ENCODE peak calls at places on chromosomes 16 and 17, in five cellular contexts. J is NCI-H2029 treated with DMSO at 0.1 percent for 48 hours; S is GM23338; Q is activated naive CD4-positive, alpha-beta T cell; F is smooth muscle cell of the brain vasculature. M is an unnamed sample.

GRCh38 chr16:4316103-4316731 is 350 bp downstream of the GLIS2 start:
- DNase-seq in F (no peak), S (peak; percentile 65), J (no peak), Q (no peak), M (no peak)

GRCh38 chr17:40307001-40307690 is 1.8 kb upstream of the RARA start:
- DNase-seq in J (no peak), S (peak; percentile 70), F (peak; percentile 70), Q (no peak), M (no peak)

GRCh38 chr16:53629607-53630312 is 73.9 kb downstream of the RPGRIP1L start:
- DNase-seq in F (no peak), S (no peak), J (peak; percentile 26), Q (no peak), M (no peak)

GRCh38 chr16:31700530-31701388 is 172.8 kb upstream of the ZNF267 start:
- DNase-seq in J (peak; percentile 61), F (no peak), S (peak; percentile 97), Q (peak; percentile 67), M (peak; percentile 33)

GRCh38 chr16:82715160-82715559 is 88.4 kb downstream of the CDH13 start:
- DNase-seq in J (no peak), Q (no peak), S (no peak), F (no peak), M (no peak)

GRCh38 chr16:14310519-14310991 is 239.4 kb downstream of the MRTFB start:
- DNase-seq in Q (no peak), S (peak; percentile 69), J (no peak), F (no peak), M (no peak)

GRCh38 chr17:7107012-7107754 is 7.4 kb downstream of the ASGR2 start:
- DNase-seq in F (no peak), Q (no peak), S (no peak), J (no peak), M (peak; percentile 55)

GRCh38 chr17:9432121-9432866 is 143.3 kb downstream of the STX8 start:
- DNase-seq in S (no peak), Q (no peak), F (no peak), J (no peak), M (no peak)

GRCh38 chr17:80268427-80268826 is 7.8 kb downstream of the RNF213 start:
- DNase-seq in S (no peak), F (no peak), J (no peak), Q (no peak), M (no peak)

GRCh38 chr17:77772461-77772897 is 186.0 kb upstream of the TNRC6C start:
- DNase-seq in J (no peak), F (no peak), Q (peak; percentile 17), S (peak; percentile 91), M (no peak)

GRCh38 chr17:79970576-79971068 is 65.0 kb downstream of the TBC1D16 start:
- DNase-seq in J (no peak), S (peak; percentile 93), Q (no peak), F (no peak), M (no peak)

GRCh38 chr17:82936768-82937171 is 96.9 kb upstream of the ZNF750 start:
- DNase-seq in S (no peak), J (no peak), Q (no peak), F (no peak), M (no peak)

GRCh38 chr17:19728114-19728495 is 11.7 kb upstream of the SLC47A2 start:
- DNase-seq in J (peak; percentile 54), S (no peak), Q (no peak), F (peak; percentile 65), M (no peak)

GRCh38 chr17:51611585-51611984 is 351.2 kb downstream of the UTP18 start:
- DNase-seq in S (no peak), Q (no peak), J (no peak), F (no peak), M (no peak)

GRCh38 chr17:40542562-40543411 is 22.5 kb downstream of the CCR7 start:
- DNase-seq in Q (no peak), F (peak; percentile 98), S (no peak), J (no peak), M (no peak)

GRCh38 chr16:15899538-15900100 is 11.2 kb upstream of the CEP20 start:
- DNase-seq in J (no peak), Q (no peak), S (no peak), F (peak; percentile 17), M (no peak)

GRCh38 chr16:21083729-21084268 is 66.8 kb downstream of the DNAH3 start:
- DNase-seq in S (peak; percentile 93), J (no peak), F (no peak), Q (peak; percentile 8), M (no peak)

GRCh38 chr17:42928714-42929496 is 28.3 kb downstream of the G6PC1 start:
- DNase-seq in S (peak; percentile 87), Q (no peak), J (no peak), F (peak; percentile 33), M (no peak)

GRCh38 chr17:32227910-32228309 is 37.7 kb upstream of the RHBDL3 start:
- DNase-seq in Q (no peak), J (no peak), S (peak; percentile 92), F (no peak), M (no peak)

GRCh38 chr17:78925662-78926555 is 722 bp upstream of the TIMP2 start:
- DNase-seq in J (no peak), Q (no peak), S (peak; percentile 61), F (no peak), M (no peak)

GRCh38 chr17:31158741-31159377 is 64.1 kb downstream of the NF1 start:
- DNase-seq in Q (no peak), S (no peak), F (no peak), J (no peak), M (no peak)

GRCh38 chr17:65185686-65186382 is 48.7 kb downstream of the RGS9 start:
- DNase-seq in F (no peak), J (no peak), Q (no peak), S (peak; percentile 48), M (no peak)

GRCh38 chr16:24508614-24509013 is 30.8 kb upstream of the RBBP6 start:
- DNase-seq in J (no peak), S (no peak), Q (no peak), F (no peak), M (no peak)

GRCh38 chr16:17945080-17945601 is 391.4 kb downstream of the NPIPA8 start:
- DNase-seq in Q (no peak), F (no peak), S (no peak), J (no peak), M (no peak)

GRCh38 chr17:7132511-7133094 is 18.0 kb upstream of the ASGR2 start:
- DNase-seq in F (no peak), Q (no peak), J (no peak), S (peak; percentile 96), M (no peak)

GRCh38 chr16:4667203-4667983 is 26.0 kb upstream of the NUDT16L1 start:
- DNase-seq in Q (no peak), F (no peak), S (no peak), J (no peak), M (no peak)

GRCh38 chr17:49022391-49022941 is 25.3 kb downstream of the IGF2BP1 start:
- DNase-seq in J (no peak), F (no peak), Q (no peak), S (peak; percentile 98), M (no peak)

GRCh38 chr16:85464342-85465305 is 148.5 kb upstream of the GSE1 start:
- DNase-seq in J (no peak), Q (no peak), S (no peak), F (no peak), M (no peak)

GRCh38 chr17:42142371-42142896 is 12.4 kb downstream of the RAB5C start:
- DNase-seq in J (no peak), F (no peak), S (no peak), Q (no peak), M (no peak)

GRCh38 chr16:66446737-66447136 is 19.6 kb downstream of the BEAN1 start:
- DNase-seq in Q (no peak), S (no peak), F (no peak), J (no peak), M (no peak)

GRCh38 chr16:65226077-65226476 is 104.2 kb upstream of the CDH11 start:
- DNase-seq in F (no peak), J (no peak), S (peak; percentile 11), Q (no peak), M (no peak)

M was measured in NCI-H187 treated with DMSO at 0.1 percent for 48 hours.